ENCODE peak calls at places on chromosomes 2 and 18, in eight cellular contexts. Q is endothelial cell, N is cardiac fibroblast, H is upper lobe of right lung, I is lower leg skin, C is GM12864, V is MCF 10A, Y is psoas muscle. S is an unnamed sample.

GRCh38 chr18:14907420-14907819 is 159.4 kb downstream of the ANKRD30B start:
- DNase-seq in N (no peak), V (no peak), H (no peak), Q (no peak), I (no peak), Y (no peak), C (no peak), S (no peak)

GRCh38 chr18:3177902-3178687 is 41.7 kb downstream of the MYOM1 start:
- DNase-seq in Q (no peak), Y (peak; percentile 43), N (no peak), H (peak; percentile 67), C (peak; percentile 97), V (no peak), I (peak; percentile 76), S (peak; percentile 78)

GRCh38 chr2:234252766-234253165 is 202.3 kb downstream of the SPP2 start:
- DNase-seq in V (peak; percentile 65), Q (no peak), Y (no peak), I (no peak), N (no peak), C (no peak), H (no peak), S (no peak)

GRCh38 chr2:20620271-20620681 is 30.6 kb downstream of the HS1BP3 start:
- DNase-seq in H (peak; percentile 42), C (no peak), N (no peak), V (no peak), Y (no peak), I (no peak), Q (no peak), S (no peak)

GRCh38 chr2:12318427-12319057 is 398.2 kb upstream of the TRIB2 start:
- DNase-seq in V (peak; percentile 83), I (no peak), N (no peak), Y (no peak), H (no peak), C (no peak), Q (no peak), S (no peak)

GRCh38 chr2:173354073-173354600 is 535 bp upstream of the CDCA7 start:
- DNase-seq in H (no peak), I (no peak), V (no peak), N (no peak), Q (no peak), C (no peak), Y (no peak), S (peak; percentile 32)

GRCh38 chr18:49784427-49785185 is 28.7 kb downstream of the ACAA2 start:
- DNase-seq in C (no peak), Q (no peak), V (no peak), N (peak; percentile 34), I (no peak), H (no peak), Y (no peak), S (no peak)

GRCh38 chr2:201697899-201698298 is 545 bp downstream of the MPP4 start:
- DNase-seq in H (no peak), C (no peak), Q (no peak), Y (no peak), I (no peak), V (peak; percentile 20), N (peak; percentile 69), S (no peak)

GRCh38 chr2:27855476-27855875 is 34.7 kb downstream of the RBKS start:
- DNase-seq in N (peak; percentile 22), Q (no peak), Y (no peak), V (peak; percentile 30), C (no peak), H (no peak), I (no peak), S (no peak)

GRCh38 chr2:196586511-196586991 is 53.0 kb upstream of the CCDC150 start:
- DNase-seq in I (no peak), H (no peak), Y (no peak), Q (no peak), N (peak; percentile 64), C (no peak), V (peak; percentile 81), S (no peak)

GRCh38 chr2:141611-142010 is 95.3 kb upstream of the FAM110C start:
- DNase-seq in V (no peak), H (no peak), Q (no peak), I (no peak), C (no peak), Y (no peak), N (no peak), S (no peak)

GRCh38 chr18:58754544-58755068 is 83.3 kb downstream of the MALT1 start:
- DNase-seq in H (peak; percentile 72), Y (no peak), I (no peak), Q (no peak), C (no peak), V (no peak), N (no peak), S (no peak)

GRCh38 chr2:62297642-62298010 is 101.7 kb downstream of the B3GNT2 start:
- DNase-seq in N (peak; percentile 38), Q (no peak), C (no peak), I (no peak), Y (no peak), V (peak; percentile 50), H (no peak), S (no peak)

GRCh38 chr2:237752761-237753165 is 45.8 kb upstream of the RBM44 start:
- DNase-seq in V (no peak), Q (no peak), I (no peak), C (peak; percentile 57), Y (no peak), H (no peak), N (no peak), S (peak; percentile 88)

GRCh38 chr2:100924520-100925451 is 77.3 kb upstream of the RPL31 start:
- DNase-seq in Q (no peak), Y (no peak), V (no peak), H (no peak), I (no peak), C (peak; percentile 21), N (peak; percentile 83), S (peak; percentile 61)

GRCh38 chr18:35473562-35473961 is 24.2 kb downstream of the INO80C start:
- DNase-seq in Q (no peak), N (no peak), V (no peak), H (no peak), C (no peak), Y (no peak), I (no peak), S (no peak)

GRCh38 chr2:50098242-50098641 is 933.7 kb downstream of the NRXN1 start:
- DNase-seq in Q (no peak), H (no peak), V (no peak), Y (no peak), I (no peak), C (no peak), N (no peak), S (no peak)

GRCh38 chr2:44529448-44529847 is 167.7 kb downstream of the CAMKMT start:
- DNase-seq in H (no peak), Y (no peak), V (no peak), I (no peak), N (no peak), Q (no peak), C (no peak), S (no peak)

DNA sequence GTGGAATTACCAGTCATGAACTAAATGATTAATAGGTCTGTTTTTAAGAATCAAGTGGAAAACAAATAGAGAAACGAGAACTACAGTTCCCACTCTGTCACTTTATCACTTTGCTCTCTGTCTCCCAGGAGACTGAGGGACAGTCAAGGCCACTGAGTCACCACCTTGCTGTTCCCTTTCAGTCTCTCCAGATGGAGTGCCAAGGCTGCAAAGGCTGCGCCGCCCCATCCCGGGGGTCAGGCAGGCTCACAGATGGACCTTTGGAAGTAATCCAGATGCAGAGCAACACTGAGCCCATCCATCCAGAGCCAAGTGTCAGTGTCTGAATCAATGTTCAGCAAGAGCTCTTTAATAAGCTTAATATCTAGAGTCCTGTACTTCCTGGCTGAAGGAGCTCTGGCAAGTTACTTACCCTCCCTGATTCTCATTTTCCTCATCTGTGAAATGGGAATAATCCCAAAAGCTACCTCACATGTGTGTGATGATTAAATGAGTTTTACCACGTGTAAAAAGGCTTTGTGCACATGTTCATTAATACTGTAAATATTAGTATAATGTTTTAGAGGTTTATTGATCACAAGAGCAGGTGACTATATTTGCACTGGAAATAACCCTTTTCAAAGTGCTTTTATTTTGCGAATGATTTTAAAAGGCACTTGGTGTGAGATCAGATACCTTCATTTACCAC is 43.0 kb upstream of the EFEMP1 start:
- DNase-seq in H (no peak), C (no peak), Q (no peak), I (peak; percentile 59), N (peak; percentile 48), Y (peak; percentile 50), V (no peak), S (no peak)
- TF ChIP-seq CTCF in H (no peak), C (no peak), Q (no peak), I (no peak), N (no peak), Y (no peak), V (no peak), S (no peak)

DNA sequence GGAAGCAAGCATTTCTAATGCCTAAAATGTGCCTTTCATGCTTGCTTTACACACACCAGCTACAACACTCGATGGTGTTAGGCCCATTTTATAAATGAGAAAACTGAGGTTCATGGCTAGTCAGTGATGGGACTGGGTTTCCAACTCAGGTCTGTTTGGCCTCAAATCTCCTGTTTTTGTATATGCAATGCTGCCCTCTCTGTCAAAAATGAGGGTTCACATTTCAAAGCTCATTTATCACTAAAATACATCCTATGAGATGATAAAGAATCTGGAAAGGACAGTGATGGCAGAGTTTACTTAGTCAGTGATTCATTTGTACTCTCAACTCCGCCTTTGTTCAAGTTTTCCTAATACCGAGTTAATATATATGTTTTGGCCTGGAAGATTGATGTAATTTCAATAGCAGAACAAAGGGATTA is 92.3 kb downstream of the KCTD1 start:
- DNase-seq in H (no peak), Y (no peak), V (no peak), I (no peak), N (no peak), Q (no peak), C (no peak), S (no peak)
- TF ChIP-seq CTCF in H (no peak), Y (no peak), V (no peak), I (no peak), N (no peak), Q (no peak), C (peak; percentile 12), S (no peak)

GRCh38 chr2:216695401-216695821 is at the start of gene IGFBP5:
- DNase-seq in N (peak; percentile 92), Y (peak; percentile 89), H (peak; percentile 81), C (no peak), V (peak; percentile 85), Q (no peak), I (peak; percentile 76), S (no peak)
- TF ChIP-seq CTCF in N (no peak), Y (no peak), H (no peak), C (no peak), V (no peak), Q (no peak), I (no peak), S (no peak)

DNA sequence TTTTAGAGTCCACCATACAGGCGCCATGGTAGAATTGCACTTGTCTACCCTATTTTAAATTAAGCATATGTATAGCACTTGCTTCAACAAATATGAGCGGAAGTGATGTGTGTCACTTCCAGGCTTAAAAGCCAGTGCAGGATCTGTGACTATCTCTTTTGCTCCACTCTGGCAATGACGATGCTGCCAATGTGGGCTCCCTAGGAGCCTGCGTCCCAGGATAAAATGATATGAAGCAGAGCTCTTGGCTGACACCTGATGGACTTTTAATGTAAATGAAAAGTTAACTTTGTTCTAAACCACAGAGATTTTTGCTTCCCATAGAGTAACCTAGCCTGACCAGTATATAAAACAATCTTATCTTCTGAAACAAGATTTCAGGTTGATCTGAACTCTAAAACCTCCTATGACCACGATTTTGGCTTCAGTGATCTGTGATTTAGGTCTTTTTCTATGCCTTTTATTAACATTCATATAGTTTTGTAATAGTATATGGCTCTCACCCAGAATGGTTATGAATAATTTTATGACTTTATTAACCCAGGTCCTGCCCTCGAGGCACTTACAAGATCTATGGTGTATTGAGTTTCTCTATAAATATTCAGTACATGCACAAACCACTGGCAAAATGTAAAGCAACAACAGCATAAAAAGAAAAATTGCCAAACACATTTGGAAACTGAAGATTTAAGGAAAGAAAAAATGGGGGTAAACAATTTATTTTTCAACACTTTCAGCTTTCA is 422.5 kb upstream of the PIK3C3 start:
- DNase-seq in H (no peak), Y (no peak), I (no peak), Q (peak; percentile 5), V (peak; percentile 42), N (peak; percentile 14), C (no peak), S (no peak)
- TF ChIP-seq CTCF in H (no peak), Y (no peak), I (no peak), Q (no peak), V (peak; percentile 26), N (no peak), C (no peak), S (no peak)